ENCODE peak calls at places on chromosomes 1 and 21, in eight cellular contexts. One of them, this sample, is unnamed.

GRCh38 chr1:211699059-211699458 is 23.6 kb upstream of the NEK2 start:
- DNase-seq in lower leg skin: no peak
- DNase-seq in left lung: no peak
- DNase-seq in GM23338: peak; percentile 69
- DNase-seq in HCT116: no peak
- DNase-seq in mucosa of descending colon: no peak
- DNase-seq in transverse colon: no peak
- DNase-seq in left ventricle myocardium inferior: no peak
- DNase-seq in this sample: no peak

GRCh38 chr1:198291924-198292323 is 135.1 kb downstream of the NEK7 start:
- DNase-seq in lower leg skin: no peak
- DNase-seq in left lung: no peak
- DNase-seq in GM23338: no peak
- DNase-seq in HCT116: no peak
- DNase-seq in mucosa of descending colon: no peak
- DNase-seq in transverse colon: no peak
- DNase-seq in left ventricle myocardium inferior: no peak
- DNase-seq in this sample: no peak

GRCh38 chr1:938088-938683 is 14.5 kb downstream of the SAMD11 start:
- DNase-seq in lower leg skin: no peak
- DNase-seq in left lung: no peak
- DNase-seq in GM23338: no peak
- DNase-seq in HCT116: no peak
- DNase-seq in mucosa of descending colon: peak; percentile 63
- DNase-seq in transverse colon: peak; percentile 57
- DNase-seq in left ventricle myocardium inferior: no peak
- DNase-seq in this sample: no peak

GRCh38 chr21:15943009-15943666 is 213.4 kb downstream of the USP25 start:
- DNase-seq in lower leg skin: no peak
- DNase-seq in left lung: no peak
- DNase-seq in GM23338: no peak
- DNase-seq in HCT116: no peak
- DNase-seq in mucosa of descending colon: no peak
- DNase-seq in transverse colon: no peak
- DNase-seq in left ventricle myocardium inferior: no peak
- DNase-seq in this sample: no peak

GRCh38 chr1:223421025-223421424 is 27.8 kb downstream of the CCDC185 start:
- DNase-seq in lower leg skin: no peak
- DNase-seq in left lung: no peak
- DNase-seq in GM23338: no peak
- DNase-seq in HCT116: no peak
- DNase-seq in mucosa of descending colon: no peak
- DNase-seq in transverse colon: no peak
- DNase-seq in left ventricle myocardium inferior: no peak
- DNase-seq in this sample: no peak

GRCh38 chr1:241181471-241181870 is 175.5 kb downstream of the RGS7 start:
- DNase-seq in lower leg skin: no peak
- DNase-seq in left lung: no peak
- DNase-seq in GM23338: no peak
- DNase-seq in HCT116: no peak
- DNase-seq in mucosa of descending colon: no peak
- DNase-seq in transverse colon: no peak
- DNase-seq in left ventricle myocardium inferior: no peak
- DNase-seq in this sample: no peak

GRCh38 chr1:7956218-7957032 is 5.1 kb upstream of the PARK7 start:
- DNase-seq in lower leg skin: no peak
- DNase-seq in left lung: no peak
- DNase-seq in GM23338: no peak
- DNase-seq in HCT116: no peak
- DNase-seq in mucosa of descending colon: no peak
- DNase-seq in transverse colon: no peak
- DNase-seq in left ventricle myocardium inferior: no peak
- DNase-seq in this sample: no peak

GRCh38 chr1:245216356-245217110 is 61.7 kb downstream of the KIF26B start:
- DNase-seq in lower leg skin: no peak
- DNase-seq in left lung: no peak
- DNase-seq in GM23338: peak; percentile 34
- DNase-seq in HCT116: no peak
- DNase-seq in mucosa of descending colon: no peak
- DNase-seq in transverse colon: no peak
- DNase-seq in left ventricle myocardium inferior: no peak
- DNase-seq in this sample: no peak

GRCh38 chr1:117843791-117844190 is 85.6 kb downstream of the GDAP2 start:
- DNase-seq in lower leg skin: no peak
- DNase-seq in left lung: no peak
- DNase-seq in GM23338: no peak
- DNase-seq in HCT116: no peak
- DNase-seq in mucosa of descending colon: no peak
- DNase-seq in transverse colon: no peak
- DNase-seq in left ventricle myocardium inferior: no peak
- DNase-seq in this sample: no peak

GRCh38 chr1:18950415-18951026 is 6.0 kb downstream of the IFFO2 start:
- DNase-seq in lower leg skin: peak; percentile 94
- DNase-seq in left lung: peak; percentile 67
- DNase-seq in GM23338: no peak
- DNase-seq in HCT116: no peak
- DNase-seq in mucosa of descending colon: no peak
- DNase-seq in transverse colon: no peak
- DNase-seq in left ventricle myocardium inferior: peak; percentile 69
- DNase-seq in this sample: no peak

GRCh38 chr1:214396319-214396718 is 115.4 kb downstream of the SMYD2 start:
- DNase-seq in lower leg skin: no peak
- DNase-seq in left lung: no peak
- DNase-seq in GM23338: no peak
- DNase-seq in HCT116: no peak
- DNase-seq in mucosa of descending colon: no peak
- DNase-seq in transverse colon: no peak
- DNase-seq in left ventricle myocardium inferior: no peak
- DNase-seq in this sample: no peak

GRCh38 chr1:205493241-205494085 is 11.0 kb upstream of the CDK18 start:
- DNase-seq in lower leg skin: no peak
- DNase-seq in left lung: no peak
- DNase-seq in GM23338: no peak
- DNase-seq in HCT116: no peak
- DNase-seq in mucosa of descending colon: no peak
- DNase-seq in transverse colon: no peak
- DNase-seq in left ventricle myocardium inferior: no peak
- DNase-seq in this sample: no peak

GRCh38 chr1:58812926-58813325 is 29.1 kb upstream of the JUN start:
- DNase-seq in lower leg skin: no peak
- DNase-seq in left lung: no peak
- DNase-seq in GM23338: no peak
- DNase-seq in HCT116: no peak
- DNase-seq in mucosa of descending colon: no peak
- DNase-seq in transverse colon: no peak
- DNase-seq in left ventricle myocardium inferior: no peak
- DNase-seq in this sample: no peak

GRCh38 chr1:4628992-4629391 is 25.4 kb upstream of the AJAP1 start:
- DNase-seq in lower leg skin: no peak
- DNase-seq in left lung: no peak
- DNase-seq in GM23338: no peak
- DNase-seq in HCT116: no peak
- DNase-seq in mucosa of descending colon: no peak
- DNase-seq in transverse colon: no peak
- DNase-seq in left ventricle myocardium inferior: no peak
- DNase-seq in this sample: no peak

GRCh38 chr1:87394462-87394861 is 65.8 kb downstream of the LMO4 start:
- DNase-seq in lower leg skin: no peak
- DNase-seq in left lung: no peak
- DNase-seq in GM23338: peak; percentile 14
- DNase-seq in HCT116: no peak
- DNase-seq in mucosa of descending colon: no peak
- DNase-seq in transverse colon: no peak
- DNase-seq in left ventricle myocardium inferior: no peak
- DNase-seq in this sample: no peak

GRCh38 chr1:18635833-18636671 is 5.4 kb downstream of the PAX7 start:
- DNase-seq in lower leg skin: no peak
- DNase-seq in left lung: no peak
- DNase-seq in GM23338: peak; percentile 72
- DNase-seq in HCT116: no peak
- DNase-seq in mucosa of descending colon: no peak
- DNase-seq in transverse colon: no peak
- DNase-seq in left ventricle myocardium inferior: no peak
- DNase-seq in this sample: no peak

GRCh38 chr1:179208681-179209477 is 20.6 kb downstream of the ABL2 start:
- DNase-seq in lower leg skin: no peak
- DNase-seq in left lung: no peak
- DNase-seq in GM23338: no peak
- DNase-seq in HCT116: no peak
- DNase-seq in mucosa of descending colon: no peak
- DNase-seq in transverse colon: no peak
- DNase-seq in left ventricle myocardium inferior: no peak
- DNase-seq in this sample: no peak

GRCh38 chr1:39795651-39796050 is 7.0 kb upstream of the BMP8B start:
- DNase-seq in lower leg skin: no peak
- DNase-seq in left lung: no peak
- DNase-seq in GM23338: no peak
- DNase-seq in HCT116: no peak
- DNase-seq in mucosa of descending colon: no peak
- DNase-seq in transverse colon: no peak
- DNase-seq in left ventricle myocardium inferior: no peak
- DNase-seq in this sample: no peak

GRCh38 chr1:39800471-39800835 is 11.8 kb upstream of the BMP8B start:
- DNase-seq in lower leg skin: no peak
- DNase-seq in left lung: no peak
- DNase-seq in GM23338: no peak
- DNase-seq in HCT116: no peak
- DNase-seq in mucosa of descending colon: no peak
- DNase-seq in transverse colon: no peak
- DNase-seq in left ventricle myocardium inferior: no peak
- DNase-seq in this sample: no peak

GRCh38 chr1:39802496-39803260 is 14.0 kb upstream of the BMP8B start:
- DNase-seq in lower leg skin: no peak
- DNase-seq in left lung: no peak
- DNase-seq in GM23338: no peak
- DNase-seq in HCT116: no peak
- DNase-seq in mucosa of descending colon: no peak
- DNase-seq in transverse colon: no peak
- DNase-seq in left ventricle myocardium inferior: no peak
- DNase-seq in this sample: no peak

GRCh38 chr1:39805385-39805784 is 16.7 kb upstream of the BMP8B start:
- DNase-seq in lower leg skin: no peak
- DNase-seq in left lung: no peak
- DNase-seq in GM23338: no peak
- DNase-seq in HCT116: no peak
- DNase-seq in mucosa of descending colon: no peak
- DNase-seq in transverse colon: no peak
- DNase-seq in left ventricle myocardium inferior: no peak
- DNase-seq in this sample: no peak

GRCh38 chr1:39799770-39800470 is 11.3 kb upstream of the BMP8B start:
- DNase-seq in lower leg skin: peak; percentile 93
- DNase-seq in left lung: peak; percentile 77
- DNase-seq in GM23338: peak; percentile 78
- DNase-seq in HCT116: peak; percentile 39
- DNase-seq in mucosa of descending colon: peak; percentile 82
- DNase-seq in transverse colon: peak; percentile 84
- DNase-seq in left ventricle myocardium inferior: peak; percentile 64
- DNase-seq in this sample: no peak
- TF ChIP-seq CTCF in lower leg skin: no peak
- TF ChIP-seq CTCF in left lung: peak; percentile 87
- TF ChIP-seq CTCF in GM23338: peak; percentile 87
- TF ChIP-seq CTCF in HCT116: peak; percentile 77
- TF ChIP-seq CTCF in mucosa of descending colon: peak; percentile 79
- TF ChIP-seq CTCF in transverse colon: peak; percentile 68
- TF ChIP-seq CTCF in left ventricle myocardium inferior: peak; percentile 73
- TF ChIP-seq CTCF in this sample: peak; percentile 65

GRCh38 chr1:39395357-39395831 is 96.0 kb upstream of the BMP8A start:
- DNase-seq in lower leg skin: no peak
- DNase-seq in left lung: no peak
- DNase-seq in GM23338: no peak
- DNase-seq in HCT116: peak; percentile 77
- DNase-seq in mucosa of descending colon: no peak
- DNase-seq in transverse colon: no peak
- DNase-seq in left ventricle myocardium inferior: no peak
- DNase-seq in this sample: no peak

GRCh38 chr1:39394598-39394997 is 96.8 kb upstream of the BMP8A start:
- DNase-seq in lower leg skin: no peak
- DNase-seq in left lung: no peak
- DNase-seq in GM23338: no peak
- DNase-seq in HCT116: peak; percentile 82
- DNase-seq in mucosa of descending colon: peak; percentile 23
- DNase-seq in transverse colon: no peak
- DNase-seq in left ventricle myocardium inferior: no peak
- DNase-seq in this sample: no peak

GRCh38 chr1:39397487-39397886 is 93.9 kb upstream of the BMP8A start:
- DNase-seq in lower leg skin: no peak
- DNase-seq in left lung: no peak
- DNase-seq in GM23338: no peak
- DNase-seq in HCT116: no peak
- DNase-seq in mucosa of descending colon: no peak
- DNase-seq in transverse colon: no peak
- DNase-seq in left ventricle myocardium inferior: no peak
- DNase-seq in this sample: no peak

GRCh38 chr1:39396671-39397070 is 94.8 kb upstream of the BMP8A start:
- DNase-seq in lower leg skin: no peak
- DNase-seq in left lung: no peak
- DNase-seq in GM23338: no peak
- DNase-seq in HCT116: no peak
- DNase-seq in mucosa of descending colon: no peak
- DNase-seq in transverse colon: no peak
- DNase-seq in left ventricle myocardium inferior: no peak
- DNase-seq in this sample: no peak

GRCh38 chr1:39398278-39399010 is 93.0 kb upstream of the BMP8A start:
- DNase-seq in lower leg skin: peak; percentile 90
- DNase-seq in left lung: peak; percentile 64
- DNase-seq in GM23338: peak; percentile 24
- DNase-seq in HCT116: peak; percentile 98
- DNase-seq in mucosa of descending colon: peak; percentile 60
- DNase-seq in transverse colon: peak; percentile 71
- DNase-seq in left ventricle myocardium inferior: peak; percentile 40
- DNase-seq in this sample: no peak
- TF ChIP-seq CTCF in lower leg skin: no peak
- TF ChIP-seq CTCF in left lung: no peak
- TF ChIP-seq CTCF in GM23338: no peak
- TF ChIP-seq CTCF in HCT116: no peak
- TF ChIP-seq CTCF in mucosa of descending colon: no peak
- TF ChIP-seq CTCF in transverse colon: no peak
- TF ChIP-seq CTCF in left ventricle myocardium inferior: no peak
- TF ChIP-seq CTCF in this sample: no peak

DNA sequence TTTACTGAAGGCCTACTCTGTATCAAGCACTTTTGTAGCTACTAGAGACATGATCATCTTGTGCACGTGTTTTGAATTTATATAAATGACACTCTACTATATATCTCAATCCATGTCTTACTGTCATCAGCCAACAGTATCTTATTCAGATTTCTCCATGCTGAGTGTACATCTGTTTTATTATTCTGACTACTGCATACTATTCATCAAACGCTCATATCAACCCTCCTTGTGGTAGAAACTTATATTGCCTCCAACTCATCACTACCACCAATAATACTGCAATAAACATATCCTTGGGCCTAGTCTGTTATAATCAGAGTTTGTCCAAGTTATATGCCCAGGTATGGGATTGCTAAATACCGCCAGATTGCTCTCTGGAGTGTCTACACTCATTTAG is 81.6 kb upstream of the IRF2BP2 start:
- DNase-seq in lower leg skin: no peak
- DNase-seq in left lung: no peak
- DNase-seq in GM23338: no peak
- DNase-seq in HCT116: peak; percentile 18
- DNase-seq in mucosa of descending colon: no peak
- DNase-seq in transverse colon: no peak
- DNase-seq in left ventricle myocardium inferior: no peak
- DNase-seq in this sample: no peak
- TF ChIP-seq CTCF in lower leg skin: no peak
- TF ChIP-seq CTCF in left lung: no peak
- TF ChIP-seq CTCF in GM23338: no peak
- TF ChIP-seq CTCF in HCT116: peak; percentile 39
- TF ChIP-seq CTCF in mucosa of descending colon: no peak
- TF ChIP-seq CTCF in transverse colon: peak; percentile 11
- TF ChIP-seq CTCF in left ventricle myocardium inferior: peak; percentile 20
- TF ChIP-seq CTCF in this sample: no peak

GRCh38 chr1:156657161-156657970 is 15.4 kb downstream of the BCAN start:
- DNase-seq in lower leg skin: peak; percentile 97
- DNase-seq in left lung: peak; percentile 70
- DNase-seq in GM23338: peak; percentile 81
- DNase-seq in HCT116: no peak
- DNase-seq in mucosa of descending colon: peak; percentile 83
- DNase-seq in transverse colon: peak; percentile 83
- DNase-seq in left ventricle myocardium inferior: peak; percentile 81
- DNase-seq in this sample: peak; percentile 91
- TF ChIP-seq CTCF in lower leg skin: no peak
- TF ChIP-seq CTCF in left lung: peak; percentile 90
- TF ChIP-seq CTCF in GM23338: peak; percentile 96
- TF ChIP-seq CTCF in HCT116: peak; percentile 90
- TF ChIP-seq CTCF in mucosa of descending colon: peak; percentile 94
- TF ChIP-seq CTCF in transverse colon: peak; percentile 92
- TF ChIP-seq CTCF in left ventricle myocardium inferior: peak; percentile 98
- TF ChIP-seq CTCF in this sample: peak; percentile 99